ENCODE peak calls at places on chromosomes 5 and 9, in five cellular contexts. H, P, X, F and V are unnamed samples.

GRCh38 chr5:34578962-34579361 is 77.2 kb upstream of the RAI14 start:
- DNase-seq in H (no peak), P (no peak), X (no peak), F (no peak), V (no peak)

GRCh38 chr5:100706796-100707195 is 171.6 kb downstream of the FAM174A start:
- DNase-seq in H (no peak), P (no peak), X (peak), F (peak), V (no peak)

GRCh38 chr9:38620483-38621433 is at the start of gene ANKRD18A:
- DNase-seq in H (peak), P (no peak), X (peak), F (peak), V (peak)

GRCh38 chr9:99565203-99565602 is 256.5 kb upstream of the NR4A3 start:
- DNase-seq in H (no peak), P (no peak), X (no peak), F (no peak), V (no peak)

GRCh38 chr9:111158375-111158774 is 120.1 kb upstream of the LPAR1 start:
- DNase-seq in H (no peak), P (no peak), X (peak), F (no peak), V (peak)

GRCh38 chr5:73519531-73520283 is 21.5 kb downstream of the BTF3 start:
- DNase-seq in H (peak), P (peak), X (peak), F (peak), V (peak)

GRCh38 chr9:38331141-38331540 is 61.4 kb upstream of the ALDH1B1 start:
- DNase-seq in H (no peak), P (no peak), X (no peak), F (no peak), V (no peak)

GRCh38 chr5:9112520-9113291 is 433.2 kb downstream of the SEMA5A start:
- DNase-seq in H (no peak), P (no peak), X (peak), F (no peak), V (no peak)

GRCh38 chr5:97528941-97529340 is 345.9 kb upstream of the RIOK2 start:
- DNase-seq in H (no peak), P (no peak), X (peak), F (no peak), V (peak)

GRCh38 chr9:131776473-131776872 is 36.6 kb upstream of the RAPGEF1 start:
- DNase-seq in H (no peak), P (no peak), X (peak), F (peak), V (peak)

GRCh38 chr5:5615569-5615968 is 193.1 kb downstream of the ICE1 start:
- DNase-seq in H (no peak), P (no peak), X (no peak), F (no peak), V (no peak)

GRCh38 chr9:2727966-2728613 is 10.8 kb downstream of the KCNV2 start:
- DNase-seq in H (no peak), P (peak), X (peak), F (peak), V (peak)

GRCh38 chr5:74529101-74529500 is 111.4 kb downstream of the ENC1 start:
- DNase-seq in H (no peak), P (no peak), X (no peak), F (no peak), V (no peak)

GRCh38 chr9:27248702-27249101 is 48.2 kb downstream of the EQTN start:
- DNase-seq in H (no peak), P (no peak), X (peak), F (no peak), V (no peak)

GRCh38 chr5:169964247-169964646 is 16.0 kb downstream of the INSYN2B start:
- DNase-seq in H (no peak), P (no peak), X (no peak), F (no peak), V (no peak)

GRCh38 chr5:67752357-67752708 is 463.2 kb upstream of the PIK3R1 start:
- DNase-seq in H (no peak), P (no peak), X (no peak), F (no peak), V (no peak)

GRCh38 chr5:139835656-139836055 is 40.0 kb downstream of the PSD2 start:
- DNase-seq in H (no peak), P (no peak), X (no peak), F (no peak), V (no peak)

GRCh38 chr5:98193921-98194760 is 579.3 kb upstream of the RGMB start:
- DNase-seq in H (no peak), P (no peak), X (no peak), F (no peak), V (no peak)

GRCh38 chr5:82784521-82784920 is 292.7 kb downstream of the TMEM167A start:
- DNase-seq in H (no peak), P (no peak), X (no peak), F (no peak), V (no peak)

GRCh38 chr5:80109549-80110478 is 74.7 kb downstream of the THBS4 start:
- DNase-seq in H (no peak), P (no peak), X (no peak), F (no peak), V (no peak)

GRCh38 chr5:110932755-110933488 is 138.6 kb upstream of the TSLP start:
- DNase-seq in H (no peak), P (no peak), X (no peak), F (no peak), V (no peak)

DNA sequence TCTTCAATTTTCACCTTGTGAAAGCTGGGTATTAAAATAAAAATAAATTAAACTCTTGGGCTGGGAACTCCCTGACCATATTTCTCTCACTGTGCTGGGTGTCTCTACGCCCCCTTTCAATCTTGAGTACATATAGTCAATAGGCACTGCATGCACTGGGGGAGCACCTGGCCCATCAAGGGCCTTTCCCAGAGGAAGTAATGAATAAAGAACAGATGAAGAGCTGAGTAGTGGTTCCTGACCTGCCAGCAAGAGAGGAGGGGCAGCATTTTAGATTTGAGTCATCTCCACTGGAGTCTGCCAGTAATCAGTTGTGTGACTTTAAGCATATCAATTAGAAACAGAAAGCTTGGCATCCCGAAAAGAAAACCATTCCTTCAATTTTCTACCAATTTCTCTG is 6.2 kb downstream of the MAPKAP1 start:
- DNase-seq in H (no peak), P (peak), X (peak), F (no peak), V (no peak)
- H3K4me3 ChIP-seq in H (no peak), P (peak), X (peak), F (no peak), V (no peak)

DNA sequence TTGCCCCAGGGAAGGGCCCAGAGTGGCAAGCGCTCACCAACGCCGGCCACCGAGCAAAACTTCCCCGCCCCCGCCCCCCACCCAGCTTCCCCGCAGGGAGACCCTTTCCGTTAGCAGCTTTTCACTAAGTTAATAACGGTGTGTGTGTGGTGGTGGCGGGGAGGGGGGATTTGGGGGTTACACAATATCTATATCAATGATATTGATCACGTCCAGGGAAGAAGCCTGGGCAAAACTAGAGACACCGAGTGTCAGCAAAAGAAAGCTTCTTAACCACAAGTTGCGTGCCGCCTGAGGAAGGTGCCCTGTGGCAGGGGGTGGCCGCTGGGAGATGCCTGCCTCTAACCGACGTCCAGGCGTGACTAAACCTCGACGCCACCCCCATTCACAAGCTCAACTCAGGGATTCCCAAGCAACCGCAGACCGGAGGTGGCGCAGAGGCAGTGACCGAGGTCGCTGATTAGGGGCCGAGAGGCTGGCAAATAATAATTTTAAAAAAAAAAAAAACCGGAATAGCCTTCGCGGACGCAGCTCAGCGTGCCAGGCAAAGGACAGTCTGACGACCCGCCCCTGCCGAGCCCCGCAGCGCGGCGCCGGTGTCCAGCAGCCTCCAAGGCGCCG is 222.5 kb downstream of the MEF2C start:
- DNase-seq in H (no peak), P (no peak), X (no peak), F (no peak), V (no peak)
- H3K4me3 ChIP-seq in H (peak), P (peak), X (peak), F (peak), V (peak)

DNA sequence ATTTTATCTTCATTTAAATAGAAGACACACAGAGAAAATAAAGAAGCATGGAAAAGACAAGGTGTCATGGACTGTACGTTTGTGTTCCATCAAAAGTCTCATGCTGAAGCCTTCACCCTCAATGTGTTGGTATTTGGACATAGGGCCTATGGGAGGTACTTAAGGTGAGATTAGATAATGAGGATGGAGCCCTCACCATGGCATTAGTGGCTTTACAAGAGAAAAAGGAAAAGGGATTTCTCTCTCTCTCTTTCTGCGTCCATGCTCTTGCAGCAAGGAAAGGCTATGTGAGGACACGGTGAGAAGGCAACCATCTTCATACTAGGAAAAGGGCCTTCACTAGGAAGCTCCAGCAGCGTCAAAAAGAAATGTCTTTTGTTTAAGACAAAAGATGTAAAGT is 797.0 kb upstream of the CDH10 start:
- DNase-seq in H (no peak), P (no peak), X (no peak), F (no peak), V (no peak)
- H3K4me3 ChIP-seq in H (no peak), P (no peak), X (no peak), F (no peak), V (no peak)

GRCh38 chr5:117889592-117889991 is 1098.8 kb downstream of the DTWD2 start:
- DNase-seq in H (peak), P (no peak), X (peak), F (no peak), V (peak)

GRCh38 chr5:117893211-117893610 is 1095.1 kb downstream of the DTWD2 start:
- DNase-seq in H (no peak), P (no peak), X (no peak), F (no peak), V (no peak)

GRCh38 chr5:117892360-117892759 is 1096.0 kb downstream of the DTWD2 start:
- DNase-seq in H (no peak), P (no peak), X (no peak), F (no peak), V (no peak)

DNA sequence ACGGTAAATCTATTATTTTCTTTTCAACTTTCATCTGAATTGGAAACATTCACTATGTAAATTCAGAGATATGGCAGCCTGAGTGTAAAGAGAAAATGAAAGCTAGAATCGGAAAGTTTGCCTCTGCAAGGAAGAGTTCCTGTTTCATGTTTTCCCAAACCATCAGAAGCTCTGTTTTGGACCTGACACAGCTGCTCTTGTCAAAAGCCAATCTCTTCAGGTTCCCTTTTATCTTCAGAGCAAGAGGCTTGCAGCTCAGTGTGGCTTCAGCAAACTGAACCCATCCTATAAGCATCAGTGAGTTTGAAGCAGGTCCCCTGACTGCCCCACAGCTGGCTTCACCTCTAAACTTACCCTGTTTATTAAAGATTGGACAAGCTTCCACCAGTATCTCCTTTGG is 1099.7 kb downstream of the DTWD2 start:
- DNase-seq in H (no peak), P (peak), X (no peak), F (no peak), V (no peak)
- H3K4me3 ChIP-seq in H (no peak), P (peak), X (no peak), F (no peak), V (no peak)

GRCh38 chr9:130183133-130183762 is 11.0 kb downstream of the NCS1 start:
- DNase-seq in H (peak), P (no peak), X (peak), F (peak), V (peak)
- H3K4me3 ChIP-seq in H (no peak), P (no peak), X (peak), F (no peak), V (peak)

GRCh38 chr5:59034498-59035186 is 451.8 kb downstream of the RAB3C start:
- DNase-seq in H (no peak), P (no peak), X (peak), F (peak), V (no peak)
- H3K4me3 ChIP-seq in H (peak), P (no peak), X (no peak), F (peak), V (no peak)

GRCh38 chr9:109458453-109459211 is 39.5 kb downstream of the PTPN3 start:
- DNase-seq in H (no peak), P (no peak), X (no peak), F (no peak), V (no peak)
- H3K4me3 ChIP-seq in H (no peak), P (no peak), X (no peak), F (no peak), V (no peak)

GRCh38 chr9:133370680-133371079 is 5.2 kb downstream of the SURF4 start:
- DNase-seq in H (no peak), P (no peak), X (no peak), F (no peak), V (no peak)

GRCh38 chr9:133374612-133375115 is 1.2 kb downstream of the SURF4 start:
- DNase-seq in H (no peak), P (no peak), X (peak), F (no peak), V (no peak)

GRCh38 chr9:133371261-133371711 is 4.6 kb downstream of the SURF4 start:
- DNase-seq in H (no peak), P (no peak), X (no peak), F (no peak), V (no peak)

GRCh38 chr9:133369923-133370322 is 5.9 kb downstream of the SURF4 start:
- DNase-seq in H (no peak), P (no peak), X (no peak), F (no peak), V (no peak)

GRCh38 chr9:133372144-133372543 is 3.7 kb downstream of the SURF4 start:
- DNase-seq in H (no peak), P (no peak), X (no peak), F (no peak), V (no peak)
- H3K4me3 ChIP-seq in H (no peak), P (no peak), X (no peak), F (no peak), V (no peak)

DNA sequence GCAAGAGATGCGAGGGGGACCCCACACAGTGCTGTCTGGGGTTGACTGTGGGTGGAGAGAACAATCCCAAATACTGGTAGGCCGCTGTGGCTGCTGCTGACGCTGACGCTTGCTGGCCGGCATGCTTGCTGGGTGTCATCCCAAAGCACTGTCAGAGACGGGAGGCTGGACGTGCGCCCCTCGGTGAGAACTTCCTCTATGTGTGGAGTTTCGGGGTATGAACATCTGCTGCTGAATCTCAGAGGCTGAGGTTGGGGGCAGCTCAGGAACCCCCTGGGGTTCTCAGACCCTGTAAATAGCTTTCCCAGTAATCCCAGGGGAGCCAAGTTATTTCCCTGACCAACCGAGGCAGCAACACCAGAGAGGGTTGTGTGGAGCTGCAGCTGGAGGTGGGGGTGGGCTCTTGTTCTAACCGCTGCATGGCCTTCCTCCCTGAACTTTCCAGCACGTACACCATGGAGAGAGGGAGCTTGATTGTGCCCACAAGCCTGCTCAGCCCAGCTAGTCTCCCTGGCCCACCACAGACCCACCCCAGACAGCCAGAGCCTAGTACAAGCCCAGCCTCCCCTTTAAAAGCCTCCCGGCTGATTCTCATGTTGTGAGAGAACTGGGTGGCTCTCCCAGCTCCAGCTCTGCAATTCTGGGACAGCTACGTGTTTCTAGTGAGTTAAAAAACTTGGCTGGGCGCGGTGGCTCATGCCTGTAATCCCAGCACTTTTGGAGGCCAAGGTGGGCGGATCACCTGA is 21.8 kb upstream of the SLC12A7 start:
- DNase-seq in H (no peak), P (no peak), X (no peak), F (no peak), V (no peak)
- H3K4me3 ChIP-seq in H (no peak), P (no peak), X (no peak), F (no peak), V (no peak)

GRCh38 chr5:134129411-134130238 is 15.1 kb downstream of the TCF7 start:
- DNase-seq in H (no peak), P (no peak), X (no peak), F (no peak), V (no peak)
- H3K4me3 ChIP-seq in H (no peak), P (no peak), X (no peak), F (no peak), V (no peak)